ENCODE peak calls at places on chromosomes 12 and 14, in ten cellular contexts. U is psoas muscle, F is right atrium auricular region, J is Panc1, W is cardiac muscle cell, P is Peyer's patch, E is left ventricle myocardium inferior, M is BE2C, Q is H9, C is stomach. N is an unnamed sample.

GRCh38 chr14:72736348-72736747 is 157.6 kb downstream of the DPF3 start:
- DNase-seq in P (no peak), F (no peak), Q (no peak), C (peak; percentile 21), E (no peak), J (no peak), W (no peak), U (no peak), M (peak; percentile 65), N (no peak)

GRCh38 chr14:38481939-38482678 is 226.2 kb upstream of the CLEC14A start:
- DNase-seq in J (no peak), Q (peak; percentile 26), E (no peak), P (no peak), U (peak; percentile 20), W (no peak), C (no peak), F (no peak), M (no peak), N (no peak)

GRCh38 chr14:96117101-96117897 is 78.1 kb downstream of the C14orf132 start:
- DNase-seq in Q (no peak), W (no peak), P (no peak), E (no peak), J (no peak), U (no peak), M (peak; percentile 58), C (no peak), F (no peak), N (no peak)

GRCh38 chr14:61567838-61568571 is 127.3 kb upstream of the HIF1A start:
- DNase-seq in P (peak; percentile 35), U (no peak), C (no peak), E (no peak), M (peak; percentile 35), W (peak; percentile 44), Q (peak; percentile 42), J (no peak), F (peak; percentile 53), N (no peak)

GRCh38 chr12:20268121-20268732 is 100.1 kb upstream of the PDE3A start:
- DNase-seq in J (no peak), C (no peak), E (no peak), W (no peak), P (no peak), Q (no peak), F (no peak), M (no peak), U (no peak), N (peak; percentile 12)

GRCh38 chr12:24470050-24470449 is 478.9 kb downstream of the BCAT1 start:
- DNase-seq in F (no peak), U (no peak), P (no peak), C (no peak), W (no peak), M (no peak), E (no peak), Q (no peak), J (no peak), N (no peak)

GRCh38 chr14:38256358-38256840 is 506 bp upstream of the CLEC14A start:
- DNase-seq in U (no peak), E (no peak), J (no peak), W (no peak), M (no peak), Q (no peak), C (no peak), P (no peak), F (peak; percentile 87), N (no peak)

GRCh38 chr12:112998997-112999767 is 20.9 kb downstream of the OAS2 start:
- DNase-seq in E (no peak), Q (peak; percentile 23), J (no peak), U (no peak), F (no peak), P (peak; percentile 74), C (no peak), M (no peak), W (no peak), N (no peak)

GRCh38 chr12:2690348-2691000 is 104.3 kb upstream of the FKBP4 start:
- DNase-seq in J (no peak), C (no peak), P (no peak), W (no peak), E (no peak), U (no peak), Q (no peak), F (no peak), M (no peak), N (no peak)

GRCh38 chr12:2689879-2690278 is 104.9 kb upstream of the FKBP4 start:
- DNase-seq in P (no peak), U (no peak), Q (peak; percentile 29), F (no peak), J (no peak), E (no peak), C (no peak), M (no peak), W (no peak), N (no peak)

GRCh38 chr12:2692156-2692555 is 102.6 kb upstream of the FKBP4 start:
- DNase-seq in C (no peak), J (no peak), W (no peak), P (peak; percentile 31), U (no peak), E (no peak), Q (peak; percentile 25), F (no peak), M (no peak), N (no peak)

GRCh38 chr12:2691340-2692111 is 103.2 kb upstream of the FKBP4 start:
- DNase-seq in M (no peak), Q (peak; percentile 73), W (peak; percentile 12), U (no peak), P (no peak), J (no peak), C (no peak), E (no peak), F (no peak), N (no peak)

GRCh38 chr12:2691001-2691339 is 103.8 kb upstream of the FKBP4 start:
- DNase-seq in F (no peak), C (no peak), J (no peak), M (no peak), Q (peak; percentile 82), W (peak; percentile 30), U (no peak), P (peak; percentile 56), E (no peak), N (no peak)
- TF ChIP-seq CTCF in F (no peak), C (no peak), J (peak; percentile 44), M (peak; percentile 18), Q (peak; percentile 65), W (peak; percentile 32), U (no peak), P (peak; percentile 9), E (no peak), N (no peak)

GRCh38 chr12:54549774-54550451 is 512 bp downstream of the PDE1B start:
- DNase-seq in U (no peak), J (no peak), E (no peak), P (no peak), W (no peak), M (no peak), C (no peak), Q (no peak), F (no peak), N (no peak)

GRCh38 chr12:54544743-54545142 is 4.7 kb upstream of the PDE1B start:
- DNase-seq in U (no peak), F (no peak), J (no peak), E (no peak), W (no peak), M (no peak), C (no peak), P (no peak), Q (no peak), N (no peak)

DNA sequence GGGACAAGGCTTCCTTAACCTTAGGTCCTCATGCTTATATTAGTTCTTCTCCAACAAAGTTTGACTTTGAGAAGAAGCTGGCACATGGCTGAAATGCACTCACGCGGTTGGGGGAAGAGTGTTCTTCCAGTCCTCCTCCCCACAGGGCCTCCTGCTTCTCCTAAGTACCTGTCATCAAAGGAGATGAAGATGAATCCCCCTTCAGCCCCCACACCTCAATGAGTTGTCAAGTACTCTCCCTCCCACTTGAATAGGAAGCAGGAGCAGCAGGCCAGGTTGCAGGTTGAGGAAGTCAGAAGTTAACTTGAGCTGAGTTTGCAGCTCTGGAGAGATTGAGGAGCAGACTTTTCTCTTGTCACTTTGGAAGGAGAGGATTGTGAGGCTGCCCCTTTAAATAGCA is 2.9 kb upstream of the PDE1B start:
- DNase-seq in W (peak; percentile 32), P (no peak), Q (no peak), M (no peak), J (no peak), E (no peak), C (no peak), F (no peak), U (no peak), N (no peak)
- H3K27me3 ChIP-seq in W (peaks cover 14% of the 10 kb centered on the region), P (no peaks in the 10 kb centered on the region), Q (peaks cover 34% of the 10 kb centered on the region), M (peaks cover 68% of the 10 kb centered on the region), J (peaks cover 25% of the 10 kb centered on the region), E (peaks cover 67% of the 10 kb centered on the region), C (no peaks in the 10 kb centered on the region), F (no peaks in the 10 kb centered on the region), U (no peaks in the 10 kb centered on the region), N (peaks cover 44% of the 10 kb centered on the region)

DNA sequence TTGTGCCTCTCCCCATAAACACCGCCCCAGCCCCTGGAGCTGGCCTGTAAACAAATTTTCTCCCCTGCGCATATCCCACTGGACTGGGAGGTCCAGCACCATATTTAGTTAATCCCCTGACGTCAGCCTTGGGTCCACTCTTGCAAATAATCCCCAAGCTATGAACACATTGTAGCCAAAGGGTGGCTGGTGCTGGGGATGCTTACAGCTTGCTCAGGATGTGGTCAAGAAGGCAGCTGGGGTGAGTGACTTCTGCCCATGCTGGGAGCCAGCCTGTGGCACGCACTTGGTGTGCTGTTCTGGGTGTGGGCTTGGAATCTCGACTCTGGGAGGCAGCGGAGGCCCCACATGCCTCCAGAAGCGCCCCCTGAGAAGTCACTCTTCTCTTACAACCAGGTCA is 32.1 kb downstream of the CMKLR1 start:
- DNase-seq in C (no peak), P (no peak), M (no peak), Q (no peak), E (no peak), F (no peak), W (no peak), U (no peak), J (no peak), N (no peak)
- H3K4me1 ChIP-seq in C (peaks cover 69% of the 10 kb centered on the region), P (peaks cover 25% of the 10 kb centered on the region), M (peaks cover 25% of the 10 kb centered on the region), Q (peaks cover 4% of the 10 kb centered on the region), E (peaks cover 88% of the 10 kb centered on the region), F (peaks cover 78% of the 10 kb centered on the region), W (peaks cover 8% of the 10 kb centered on the region), U (peaks cover 2% of the 10 kb centered on the region), J (no peaks in the 10 kb centered on the region), N (peaks cover 84% of the 10 kb centered on the region)

GRCh38 chr14:34537677-34538009 is 1.9 kb downstream of the EAPP start:
- DNase-seq in P (no peak), U (no peak), J (no peak), F (no peak), M (no peak), W (no peak), C (no peak), Q (no peak), E (no peak), N (no peak)

GRCh38 chr14:34536951-34537676 is 2.4 kb downstream of the EAPP start:
- DNase-seq in W (no peak), U (no peak), P (no peak), M (no peak), E (no peak), F (no peak), J (no peak), Q (no peak), C (no peak), N (no peak)

GRCh38 chr14:34538871-34539406 is 562 bp downstream of the EAPP start:
- DNase-seq in C (no peak), F (no peak), E (no peak), M (no peak), P (no peak), J (no peak), U (no peak), W (no peak), Q (no peak), N (no peak)

DNA sequence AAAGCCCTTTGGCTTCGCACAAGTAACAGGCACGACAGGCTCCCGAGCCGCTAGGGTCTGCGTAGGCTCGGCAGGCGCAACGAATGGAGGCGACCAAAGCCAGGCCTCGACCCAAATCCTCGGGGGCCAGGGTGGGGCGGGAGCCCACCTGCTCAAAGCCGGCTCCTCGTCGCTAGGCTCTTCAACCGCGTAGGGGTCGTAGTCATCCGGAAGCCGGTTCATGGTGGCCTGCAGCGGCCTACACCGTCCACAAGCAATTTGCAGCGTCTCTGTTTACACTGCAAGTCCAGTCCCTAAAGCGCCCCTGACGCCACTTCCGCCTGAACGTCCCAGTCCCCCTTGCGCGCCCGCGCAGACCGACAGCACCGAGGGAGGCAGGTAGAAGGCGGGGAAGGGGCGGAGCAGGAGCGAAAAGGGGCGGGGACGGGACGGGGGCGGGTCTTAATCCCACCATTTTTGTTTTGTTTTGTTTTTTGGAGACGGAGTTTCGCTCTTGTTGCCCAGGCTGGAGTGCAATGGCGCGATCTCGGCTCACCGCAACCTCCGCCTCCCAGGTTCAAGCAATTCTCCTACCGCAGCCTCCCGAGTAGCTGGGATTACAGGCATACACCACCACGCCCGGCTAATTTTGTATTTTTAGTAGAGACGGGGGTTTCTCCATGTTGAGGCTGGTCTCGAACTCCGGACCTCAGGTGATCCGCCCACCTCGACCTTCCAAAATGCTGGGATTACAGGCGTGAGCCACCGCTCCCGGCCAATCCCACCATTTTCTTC is at the start of gene EAPP:
- DNase-seq in P (peak; percentile 98), E (peak; percentile 98), F (peak; percentile 98), C (peak; percentile 99), J (peak; percentile 69), W (peak; percentile 98), Q (peak; percentile 98), U (peak; percentile 99), M (peak; percentile 98), N (peak; percentile 100)
- TF ChIP-seq CTCF in P (peak; percentile 25), E (no peak), F (peak; percentile 11), C (no peak), J (no peak), W (no peak), Q (no peak), U (no peak), M (no peak), N (no peak)

N was measured in left lung.